ENCODE peak calls at places on chromosomes 5 and 9, in six cellular contexts. One of them, this sample, is unnamed.

GRCh38 chr5:139648205-139649081 is at the start of gene CXXC5:
- DNase-seq in GM12865: peak
- DNase-seq in fibroblast of the aortic adventitia: peak
- DNase-seq in GM06990: peak
- DNase-seq in right lobe of liver: peak
- DNase-seq in fibroblast of pulmonary artery: peak
- DNase-seq in this sample: no peak

GRCh38 chr9:33858346-33858869 is 41.4 kb downstream of the UBE2R2 start:
- DNase-seq in GM12865: no peak
- DNase-seq in fibroblast of the aortic adventitia: no peak
- DNase-seq in GM06990: no peak
- DNase-seq in right lobe of liver: no peak
- DNase-seq in fibroblast of pulmonary artery: no peak
- DNase-seq in this sample: no peak

GRCh38 chr9:5263568-5264218 is 32.5 kb downstream of the INSL4 start:
- DNase-seq in GM12865: peak
- DNase-seq in fibroblast of the aortic adventitia: peak
- DNase-seq in GM06990: no peak
- DNase-seq in right lobe of liver: no peak
- DNase-seq in fibroblast of pulmonary artery: peak
- DNase-seq in this sample: no peak

GRCh38 chr9:134699343-134699740 is 57.7 kb downstream of the COL5A1 start:
- DNase-seq in GM12865: no peak
- DNase-seq in fibroblast of the aortic adventitia: no peak
- DNase-seq in GM06990: no peak
- DNase-seq in right lobe of liver: no peak
- DNase-seq in fibroblast of pulmonary artery: peak
- DNase-seq in this sample: no peak

GRCh38 chr5:135053989-135054388 is 20.0 kb upstream of the PITX1 start:
- DNase-seq in GM12865: no peak
- DNase-seq in fibroblast of the aortic adventitia: no peak
- DNase-seq in GM06990: no peak
- DNase-seq in right lobe of liver: no peak
- DNase-seq in fibroblast of pulmonary artery: no peak
- DNase-seq in this sample: no peak

GRCh38 chr9:4318741-4319140 is 18.9 kb upstream of the GLIS3 start:
- DNase-seq in GM12865: no peak
- DNase-seq in fibroblast of the aortic adventitia: no peak
- DNase-seq in GM06990: no peak
- DNase-seq in right lobe of liver: no peak
- DNase-seq in fibroblast of pulmonary artery: peak
- DNase-seq in this sample: no peak

GRCh38 chr5:6822556-6823343 is 109.5 kb downstream of the TENT4A start:
- DNase-seq in GM12865: peak
- DNase-seq in fibroblast of the aortic adventitia: no peak
- DNase-seq in GM06990: no peak
- DNase-seq in right lobe of liver: no peak
- DNase-seq in fibroblast of pulmonary artery: no peak
- DNase-seq in this sample: no peak

GRCh38 chr5:10115669-10116068 is 134.0 kb downstream of the ATPSCKMT start:
- DNase-seq in GM12865: no peak
- DNase-seq in fibroblast of the aortic adventitia: no peak
- DNase-seq in GM06990: no peak
- DNase-seq in right lobe of liver: no peak
- DNase-seq in fibroblast of pulmonary artery: no peak
- DNase-seq in this sample: no peak

GRCh38 chr9:114898741-114899140 is 31.6 kb downstream of the TNFSF8 start:
- DNase-seq in GM12865: peak
- DNase-seq in fibroblast of the aortic adventitia: no peak
- DNase-seq in GM06990: peak
- DNase-seq in right lobe of liver: peak
- DNase-seq in fibroblast of pulmonary artery: no peak
- DNase-seq in this sample: no peak

GRCh38 chr9:135474915-135475314 is 4.7 kb upstream of the PPP1R26 start:
- DNase-seq in GM12865: peak
- DNase-seq in fibroblast of the aortic adventitia: no peak
- DNase-seq in GM06990: no peak
- DNase-seq in right lobe of liver: no peak
- DNase-seq in fibroblast of pulmonary artery: peak
- DNase-seq in this sample: no peak

GRCh38 chr5:30279237-30279636 is 914.2 kb upstream of the CDH6 start:
- DNase-seq in GM12865: no peak
- DNase-seq in fibroblast of the aortic adventitia: peak
- DNase-seq in GM06990: no peak
- DNase-seq in right lobe of liver: no peak
- DNase-seq in fibroblast of pulmonary artery: peak
- DNase-seq in this sample: no peak

GRCh38 chr5:132853790-132854189 is 12.5 kb downstream of the GDF9 start:
- DNase-seq in GM12865: no peak
- DNase-seq in fibroblast of the aortic adventitia: no peak
- DNase-seq in GM06990: no peak
- DNase-seq in right lobe of liver: no peak
- DNase-seq in fibroblast of pulmonary artery: no peak
- DNase-seq in this sample: no peak

GRCh38 chr9:113997610-113998009 is 80.5 kb downstream of the AMBP start:
- DNase-seq in GM12865: no peak
- DNase-seq in fibroblast of the aortic adventitia: no peak
- DNase-seq in GM06990: no peak
- DNase-seq in right lobe of liver: no peak
- DNase-seq in fibroblast of pulmonary artery: no peak
- DNase-seq in this sample: no peak

GRCh38 chr5:155270737-155271136 is 257.2 kb downstream of the KIF4B start:
- DNase-seq in GM12865: no peak
- DNase-seq in fibroblast of the aortic adventitia: peak
- DNase-seq in GM06990: no peak
- DNase-seq in right lobe of liver: no peak
- DNase-seq in fibroblast of pulmonary artery: no peak
- DNase-seq in this sample: no peak

GRCh38 chr5:41772071-41772470 is 98.2 kb downstream of the OXCT1 start:
- DNase-seq in GM12865: peak
- DNase-seq in fibroblast of the aortic adventitia: no peak
- DNase-seq in GM06990: no peak
- DNase-seq in right lobe of liver: no peak
- DNase-seq in fibroblast of pulmonary artery: no peak
- DNase-seq in this sample: no peak

GRCh38 chr5:2709996-2710689 is 41.3 kb downstream of the IRX2 start:
- DNase-seq in GM12865: no peak
- DNase-seq in fibroblast of the aortic adventitia: no peak
- DNase-seq in GM06990: no peak
- DNase-seq in right lobe of liver: no peak
- DNase-seq in fibroblast of pulmonary artery: no peak
- DNase-seq in this sample: peak

GRCh38 chr9:78831726-78832125 is 534.8 kb downstream of the PSAT1 start:
- DNase-seq in GM12865: no peak
- DNase-seq in fibroblast of the aortic adventitia: no peak
- DNase-seq in GM06990: no peak
- DNase-seq in right lobe of liver: no peak
- DNase-seq in fibroblast of pulmonary artery: no peak
- DNase-seq in this sample: no peak

GRCh38 chr5:95955996-95956899 is 5.4 kb downstream of the ELL2 start:
- DNase-seq in GM12865: peak
- DNase-seq in fibroblast of the aortic adventitia: peak
- DNase-seq in GM06990: no peak
- DNase-seq in right lobe of liver: no peak
- DNase-seq in fibroblast of pulmonary artery: peak
- DNase-seq in this sample: no peak

GRCh38 chr9:33129886-33130284 is 37.3 kb downstream of the B4GALT1 start:
- DNase-seq in GM12865: peak
- DNase-seq in fibroblast of the aortic adventitia: no peak
- DNase-seq in GM06990: peak
- DNase-seq in right lobe of liver: no peak
- DNase-seq in fibroblast of pulmonary artery: no peak
- DNase-seq in this sample: no peak

GRCh38 chr5:68265822-68266395 is 50.4 kb downstream of the PIK3R1 start:
- DNase-seq in GM12865: no peak
- DNase-seq in fibroblast of the aortic adventitia: peak
- DNase-seq in GM06990: no peak
- DNase-seq in right lobe of liver: no peak
- DNase-seq in fibroblast of pulmonary artery: peak
- DNase-seq in this sample: no peak

GRCh38 chr5:132761321-132762240 is 14.4 kb downstream of the CCNI2 start:
- DNase-seq in GM12865: no peak
- DNase-seq in fibroblast of the aortic adventitia: no peak
- DNase-seq in GM06990: no peak
- DNase-seq in right lobe of liver: no peak
- DNase-seq in fibroblast of pulmonary artery: no peak
- DNase-seq in this sample: peak

GRCh38 chr5:75716715-75717081 is 539 bp downstream of the POC5 start:
- DNase-seq in GM12865: no peak
- DNase-seq in fibroblast of the aortic adventitia: no peak
- DNase-seq in GM06990: no peak
- DNase-seq in right lobe of liver: no peak
- DNase-seq in fibroblast of pulmonary artery: no peak
- DNase-seq in this sample: no peak

GRCh38 chr9:123131258-123131657 is 97.8 kb downstream of the GPR21 start:
- DNase-seq in GM12865: no peak
- DNase-seq in fibroblast of the aortic adventitia: peak
- DNase-seq in GM06990: no peak
- DNase-seq in right lobe of liver: no peak
- DNase-seq in fibroblast of pulmonary artery: peak
- DNase-seq in this sample: no peak

GRCh38 chr9:20835364-20836286 is 151.6 kb downstream of the FOCAD start:
- DNase-seq in GM12865: no peak
- DNase-seq in fibroblast of the aortic adventitia: no peak
- DNase-seq in GM06990: no peak
- DNase-seq in right lobe of liver: no peak
- DNase-seq in fibroblast of pulmonary artery: peak
- DNase-seq in this sample: no peak

GRCh38 chr9:109166771-109167601 is at the start of gene FRRS1L:
- DNase-seq in GM12865: no peak
- DNase-seq in fibroblast of the aortic adventitia: no peak
- DNase-seq in GM06990: no peak
- DNase-seq in right lobe of liver: no peak
- DNase-seq in fibroblast of pulmonary artery: no peak
- DNase-seq in this sample: no peak

GRCh38 chr5:154593091-154593490 is 115.1 kb upstream of the HAND1 start:
- DNase-seq in GM12865: no peak
- DNase-seq in fibroblast of the aortic adventitia: peak
- DNase-seq in GM06990: no peak
- DNase-seq in right lobe of liver: no peak
- DNase-seq in fibroblast of pulmonary artery: peak
- DNase-seq in this sample: no peak

GRCh38 chr5:16773990-16774389 is 157.2 kb upstream of the RETREG1 start:
- DNase-seq in GM12865: no peak
- DNase-seq in fibroblast of the aortic adventitia: no peak
- DNase-seq in GM06990: no peak
- DNase-seq in right lobe of liver: no peak
- DNase-seq in fibroblast of pulmonary artery: no peak
- DNase-seq in this sample: no peak

GRCh38 chr5:129460121-129460950 is at the start of gene ADAMTS19:
- DNase-seq in GM12865: no peak
- DNase-seq in fibroblast of the aortic adventitia: peak
- DNase-seq in GM06990: peak
- DNase-seq in right lobe of liver: peak
- DNase-seq in fibroblast of pulmonary artery: peak
- DNase-seq in this sample: no peak

GRCh38 chr5:106288977-106289376 is 1381.8 kb downstream of the EFNA5 start:
- DNase-seq in GM12865: no peak
- DNase-seq in fibroblast of the aortic adventitia: peak
- DNase-seq in GM06990: no peak
- DNase-seq in right lobe of liver: no peak
- DNase-seq in fibroblast of pulmonary artery: peak
- DNase-seq in this sample: no peak

GRCh38 chr5:54455413-54456157 is at the start of gene HSPB3:
- DNase-seq in GM12865: no peak
- DNase-seq in fibroblast of the aortic adventitia: peak
- DNase-seq in GM06990: no peak
- DNase-seq in right lobe of liver: no peak
- DNase-seq in fibroblast of pulmonary artery: peak
- DNase-seq in this sample: no peak
- H3K4me3 ChIP-seq in GM12865: no peak
- H3K4me3 ChIP-seq in fibroblast of the aortic adventitia: no peak
- H3K4me3 ChIP-seq in GM06990: no peak
- H3K4me3 ChIP-seq in right lobe of liver: no peak
- H3K4me3 ChIP-seq in fibroblast of pulmonary artery: no peak
- H3K4me3 ChIP-seq in this sample: no peak

DNA sequence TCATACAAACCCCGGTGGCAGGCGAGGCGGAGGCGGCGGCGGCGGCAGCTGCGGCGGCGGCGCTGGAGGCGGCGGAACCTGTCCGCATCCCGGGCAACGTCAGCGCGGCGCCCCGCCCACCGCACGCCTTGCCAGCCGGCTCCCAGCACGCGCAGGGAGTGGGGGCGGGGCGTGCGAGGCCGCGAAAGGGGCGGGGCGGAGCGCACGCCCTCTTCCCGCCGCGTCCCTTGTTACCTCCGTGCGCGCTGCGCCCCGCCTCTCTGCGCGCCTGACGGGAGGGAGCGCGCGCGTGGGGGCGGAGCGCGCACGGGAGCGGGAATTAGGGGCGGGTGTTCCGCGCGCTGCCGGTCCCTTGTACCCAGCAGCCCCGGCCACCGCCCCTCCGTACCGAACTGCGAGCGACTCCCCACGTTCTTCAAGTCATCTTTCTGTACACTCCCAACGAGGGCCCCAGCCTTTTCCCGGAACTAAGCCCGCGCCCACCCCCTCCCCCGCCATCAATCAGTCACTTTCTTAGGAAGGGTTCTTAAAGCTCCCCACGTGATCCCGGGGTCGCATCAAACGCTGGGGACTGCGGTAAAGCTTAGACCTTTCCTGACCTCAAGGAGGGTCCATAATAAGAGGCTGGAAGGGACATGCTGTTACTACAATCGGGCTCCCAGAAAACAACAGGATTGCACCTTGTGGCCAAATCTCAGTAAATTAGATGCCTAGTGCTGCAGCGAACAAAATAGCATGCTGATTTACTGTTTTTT is at the start of gene AGTPBP1:
- DNase-seq in GM12865: peak
- DNase-seq in fibroblast of the aortic adventitia: peak
- DNase-seq in GM06990: peak
- DNase-seq in right lobe of liver: peak
- DNase-seq in fibroblast of pulmonary artery: peak
- DNase-seq in this sample: peak
- TF ChIP-seq CTCF in GM12865: no peak
- TF ChIP-seq CTCF in fibroblast of the aortic adventitia: peak
- TF ChIP-seq CTCF in GM06990: no peak
- TF ChIP-seq CTCF in right lobe of liver: no peak
- TF ChIP-seq CTCF in fibroblast of pulmonary artery: peak
- TF ChIP-seq CTCF in this sample: no peak

GRCh38 chr5:82639393-82640144 is 361.4 kb upstream of the RPS23 start:
- DNase-seq in GM12865: no peak
- DNase-seq in fibroblast of the aortic adventitia: peak
- DNase-seq in GM06990: no peak
- DNase-seq in right lobe of liver: no peak
- DNase-seq in fibroblast of pulmonary artery: no peak
- DNase-seq in this sample: no peak
- H3K4me3 ChIP-seq in GM12865: no peak
- H3K4me3 ChIP-seq in fibroblast of the aortic adventitia: no peak
- H3K4me3 ChIP-seq in GM06990: no peak
- H3K4me3 ChIP-seq in right lobe of liver: no peak
- H3K4me3 ChIP-seq in fibroblast of pulmonary artery: no peak
- H3K4me3 ChIP-seq in this sample: no peak

DNA sequence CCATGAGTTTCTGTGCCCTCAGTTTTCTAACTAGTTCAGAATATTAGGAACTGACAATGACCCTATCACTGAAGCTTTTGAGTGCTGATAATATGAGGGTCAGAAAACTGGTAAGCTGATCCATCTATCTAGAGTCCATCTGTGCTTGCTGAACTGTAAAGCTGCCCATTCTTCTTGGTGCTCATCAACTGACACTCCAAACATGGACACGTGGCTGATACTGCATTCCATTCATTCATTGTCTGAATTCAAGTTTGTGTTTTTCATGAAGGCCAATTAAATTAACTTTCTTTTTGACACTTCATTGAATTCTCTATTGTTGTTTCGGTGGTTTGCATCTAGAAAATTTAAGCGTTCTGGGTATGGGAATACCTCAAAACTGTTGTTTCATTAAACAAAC is 17.6 kb downstream of the NREP start:
- DNase-seq in GM12865: no peak
- DNase-seq in fibroblast of the aortic adventitia: no peak
- DNase-seq in GM06990: no peak
- DNase-seq in right lobe of liver: no peak
- DNase-seq in fibroblast of pulmonary artery: no peak
- DNase-seq in this sample: no peak
- TF ChIP-seq CTCF in GM12865: no peak
- TF ChIP-seq CTCF in fibroblast of the aortic adventitia: no peak
- TF ChIP-seq CTCF in GM06990: no peak
- TF ChIP-seq CTCF in right lobe of liver: no peak
- TF ChIP-seq CTCF in fibroblast of pulmonary artery: no peak
- TF ChIP-seq CTCF in this sample: no peak

This sample was measured in RWPE2.